ENCODE peak calls at places on chromosomes 7 and 10, in five cellular contexts. E is stimulated activated CD8-positive, alpha-beta memory T cell treated with anti-CD3 and anti-CD28 coated beads, Interleukin-2, amount 100 ng/mL, for 1 hour; D is left cardiac atrium; Z is lung; B is WERI-Rb-1. S is an unnamed sample.

GRCh38 chr10:11411926-11412545 is 199.4 kb downstream of the USP6NL start:
- DNase-seq in D (no peak), Z (no peak), E (no peak), B (no peak), S (no peak)

GRCh38 chr7:7103343-7104313 is 78.7 kb upstream of the C1GALT1 start:
- DNase-seq in D (no peak), B (no peak), E (no peak), Z (no peak), S (peak)

GRCh38 chr10:58856508-58857240 is 319.8 kb upstream of the PHYHIPL start:
- DNase-seq in D (peak), E (no peak), B (no peak), Z (peak), S (no peak)

GRCh38 chr7:33334349-33334748 is 205.0 kb downstream of the BBS9 start:
- DNase-seq in D (no peak), E (no peak), Z (no peak), B (peak), S (peak)

GRCh38 chr7:110010379-110010778 is 1080.5 kb upstream of the LRRN3 start:
- DNase-seq in E (no peak), Z (no peak), B (no peak), D (no peak), S (no peak)

GRCh38 chr7:132666076-132666775 is 90.0 kb upstream of the PLXNA4 start:
- DNase-seq in Z (no peak), E (no peak), D (no peak), B (no peak), S (no peak)

GRCh38 chr10:133012573-133013359 is 70.4 kb upstream of the CFAP46 start:
- DNase-seq in D (peak), B (no peak), E (no peak), Z (peak), S (no peak)

GRCh38 chr7:29565186-29565540 is 1.5 kb downstream of the PRR15 start:
- DNase-seq in E (no peak), Z (no peak), D (no peak), B (no peak), S (no peak)

GRCh38 chr10:14507156-14507555 is 176.4 kb upstream of the FRMD4A start:
- DNase-seq in D (no peak), Z (no peak), E (no peak), B (no peak), S (peak)

GRCh38 chr10:43407148-43407575 is 1.8 kb downstream of the HNRNPF start:
- DNase-seq in Z (peak), B (peak), E (no peak), D (peak), S (no peak)

GRCh38 chr7:157009778-157010587 is 480 bp downstream of the MNX1 start:
- DNase-seq in B (no peak), E (no peak), Z (no peak), D (no peak), S (peak)

GRCh38 chr10:99784025-99784730 is 1.7 kb downstream of the ABCC2 start:
- DNase-seq in Z (no peak), D (no peak), B (no peak), E (no peak), S (no peak)

GRCh38 chr10:79335094-79335469 is 12.2 kb upstream of the PPIF start:
- DNase-seq in Z (no peak), B (no peak), D (peak), E (no peak), S (peak)

GRCh38 chr10:77737608-77738007 is 100.0 kb upstream of the KCNMA1 start:
- DNase-seq in Z (no peak), D (no peak), E (no peak), B (no peak), S (no peak)

GRCh38 chr10:89029785-89030437 is 39.3 kb downstream of the FAS start:
- DNase-seq in B (peak), D (peak), Z (peak), E (peak), S (peak)

GRCh38 chr7:137850586-137850985 is 3.8 kb upstream of the DGKI start:
- DNase-seq in B (no peak), E (no peak), D (no peak), Z (no peak), S (no peak)

GRCh38 chr7:111855842-111856227 is 293.5 kb upstream of the IMMP2L start:
- DNase-seq in D (no peak), Z (no peak), B (peak), E (no peak), S (no peak)

GRCh38 chr7:133513608-133514007 is 260.7 kb downstream of the EXOC4 start:
- DNase-seq in E (no peak), Z (no peak), B (no peak), D (no peak), S (no peak)